ENCODE peak calls at places on chromosomes 16 and 17, in seven cellular contexts. O, D, P, K, S, C and Y are unnamed samples.
A peak's percentile ranks its signal among the peaks of the same experiment; 100 is the strongest.

GRCh38 chr17:17445925-17446665 is 30.7 kb upstream of the MED9 start:
- DNase-seq in D (no peak), K (no peak), O (peak; percentile 88), P (peak; percentile 83), C (no peak), S (peak; percentile 69), Y (peak; percentile 78)

GRCh38 chr17:5585814-5586558 is 1.7 kb upstream of the NLRP1 start:
- DNase-seq in D (no peak), P (peak; percentile 9), S (peak; percentile 73), C (no peak), K (no peak), O (peak; percentile 45), Y (peak; percentile 46)

GRCh38 chr17:42304187-42305030 is 16.1 kb downstream of the STAT5A start:
- DNase-seq in D (no peak), K (no peak), S (no peak), O (no peak), P (no peak), C (no peak), Y (no peak)

GRCh38 chr17:45318561-45319230 is 1.9 kb upstream of the MAP3K14 start:
- DNase-seq in D (no peak), S (peak; percentile 57), O (no peak), C (no peak), K (no peak), P (no peak), Y (no peak)

GRCh38 chr17:75645501-75645888 is 12.3 kb downstream of the SMIM5 start:
- DNase-seq in D (no peak), K (no peak), C (no peak), O (peak; percentile 84), S (peak; percentile 99), P (no peak), Y (peak; percentile 89)

GRCh38 chr16:22318690-22319358 is 21.6 kb downstream of the POLR3E start:
- DNase-seq in K (no peak), D (no peak), C (peak; percentile 75), O (peak; percentile 38), S (peak; percentile 55), P (peak; percentile 47), Y (peak; percentile 44)

GRCh38 chr16:82146957-82147356 is 23.1 kb downstream of the MPHOSPH6 start:
- DNase-seq in D (no peak), S (no peak), P (no peak), O (no peak), C (no peak), K (peak; percentile 28), Y (no peak)

GRCh38 chr17:17739388-17740066 is 58.3 kb downstream of the RAI1 start:
- DNase-seq in O (peak; percentile 57), S (peak; percentile 59), C (no peak), K (peak; percentile 62), P (peak; percentile 51), D (no peak), Y (peak; percentile 69)